ENCODE peak calls at places on chromosomes 16 and 17, in eight cellular contexts. A is hypothalamus; O is HEK293T; S is activated naive CD4-positive, alpha-beta T cell treated with Interleukin-2 at 50 U/mL for 16 hours; M is kidney glomerular epithelial cell; Q is AG04450; N is head of caudate nucleus; V is Caki2. U is an unnamed sample.

GRCh38 chr16:27326738-27327585 is 13.2 kb downstream of the IL4R start:
- DNase-seq in M (peak; percentile 53), S (peak; percentile 22), V (peak; percentile 75), O (no peak), N (peak; percentile 31), A (peak; percentile 62), Q (peak; percentile 78), U (no peak)

GRCh38 chr16:81744911-81745310 is 34.2 kb upstream of the PLCG2 start:
- DNase-seq in O (no peak), Q (no peak), S (no peak), M (no peak), N (no peak), A (no peak), V (no peak), U (no peak)

GRCh38 chr16:49778202-49778601 is 77.7 kb downstream of the ZNF423 start:
- DNase-seq in O (no peak), Q (no peak), M (no peak), N (no peak), A (no peak), V (no peak), S (no peak), U (no peak)

GRCh38 chr16:77307764-77308561 is 108.8 kb downstream of the SYCE1L start:
- DNase-seq in O (no peak), A (no peak), S (no peak), M (peak; percentile 94), Q (no peak), V (peak; percentile 80), N (no peak), U (no peak)

GRCh38 chr17:77772899-77773358 is 185.6 kb upstream of the TNRC6C start:
- DNase-seq in V (no peak), M (no peak), A (no peak), S (no peak), Q (no peak), N (no peak), O (no peak), U (no peak)

GRCh38 chr16:54526087-54526486 is 239.5 kb upstream of the IRX3 start:
- DNase-seq in V (no peak), O (no peak), A (no peak), Q (no peak), S (no peak), M (no peak), N (no peak), U (no peak)

GRCh38 chr16:75217389-75217851 is 1.4 kb upstream of the CTRB1 start:
- DNase-seq in O (no peak), A (no peak), V (no peak), M (no peak), Q (no peak), S (no peak), N (no peak), U (no peak)

GRCh38 chr17:75750661-75751423 is 14.2 kb downstream of the GALK1 start:
- DNase-seq in O (no peak), A (no peak), S (no peak), V (no peak), N (no peak), M (no peak), Q (no peak), U (no peak)

GRCh38 chr17:64679710-64680216 is 17.7 kb upstream of the SMURF2 start:
- DNase-seq in A (no peak), N (no peak), S (no peak), M (peak; percentile 98), Q (peak; percentile 97), V (peak; percentile 98), O (no peak), U (no peak)

GRCh38 chr16:15031596-15031995 is 24.3 kb downstream of the NTAN1 start:
- DNase-seq in A (no peak), M (no peak), N (no peak), Q (no peak), V (no peak), O (no peak), S (no peak), U (no peak)

GRCh38 chr16:89922477-89922883 is 662 bp upstream of the TUBB3 start:
- DNase-seq in A (peak; percentile 87), N (no peak), M (peak; percentile 64), Q (peak; percentile 72), O (no peak), V (peak; percentile 91), S (peak; percentile 39), U (peak; percentile 79)

GRCh38 chr16:79632289-79632688 is 31.8 kb upstream of the MAF start:
- DNase-seq in A (no peak), N (no peak), M (peak; percentile 5), S (peak; percentile 15), V (no peak), O (no peak), Q (no peak), U (no peak)

GRCh38 chr17:81396722-81397313 is 1.6 kb downstream of the BAHCC1 start:
- DNase-seq in M (peak; percentile 42), Q (no peak), N (peak; percentile 41), V (peak; percentile 77), A (no peak), O (peak; percentile 43), S (peak; percentile 35), U (no peak)

GRCh38 chr16:4376126-4376819 is 4.6 kb downstream of the VASN start:
- DNase-seq in O (no peak), Q (peak; percentile 57), M (peak; percentile 58), A (peak; percentile 84), N (peak; percentile 88), V (no peak), S (no peak), U (peak; percentile 58)

GRCh38 chr16:492211-492875 is 35.2 kb upstream of the CAPN15 start:
- DNase-seq in M (no peak), V (no peak), Q (no peak), O (no peak), A (no peak), S (no peak), N (peak; percentile 33), U (no peak)

GRCh38 chr17:45342306-45342705 is 25.5 kb upstream of the MAP3K14 start:
- DNase-seq in S (no peak), O (no peak), V (no peak), A (no peak), N (no peak), M (no peak), Q (no peak), U (no peak)

GRCh38 chr16:86508028-86508946 is 2.0 kb upstream of the FOXF1 start:
- DNase-seq in V (no peak), N (no peak), A (no peak), Q (no peak), O (no peak), S (no peak), M (no peak), U (no peak)

GRCh38 chr17:1013729-1014090 is 16.8 kb downstream of the TIMM22 start:
- DNase-seq in M (no peak), O (no peak), Q (no peak), A (no peak), N (no peak), V (no peak), S (no peak), U (no peak)

GRCh38 chr16:29986231-29986630 is 9.2 kb downstream of the HIRIP3 start:
- DNase-seq in M (no peak), V (no peak), N (no peak), A (no peak), Q (no peak), O (no peak), S (no peak), U (no peak)

GRCh38 chr17:7019839-7020519 is 2.9 kb upstream of the BCL6B start:
- DNase-seq in A (no peak), M (peak; percentile 8), Q (no peak), O (peak; percentile 74), N (no peak), V (no peak), S (no peak), U (no peak)

GRCh38 chr17:81179861-81180260 is 13.8 kb upstream of the AATK start:
- DNase-seq in O (no peak), M (no peak), Q (no peak), A (no peak), N (no peak), V (no peak), S (no peak), U (no peak)

GRCh38 chr16:89078172-89078571 is 15.5 kb upstream of the ACSF3 start:
- DNase-seq in Q (no peak), M (no peak), A (no peak), N (no peak), S (no peak), V (no peak), O (no peak), U (no peak)

GRCh38 chr16:149024-149675 is 3.3 kb upstream of the HBZ start:
- DNase-seq in M (no peak), S (no peak), O (no peak), N (no peak), Q (peak; percentile 11), A (no peak), V (peak; percentile 53), U (no peak)

GRCh38 chr17:16934836-16935235 is 37.1 kb downstream of the TNFRSF13B start:
- DNase-seq in A (no peak), Q (no peak), S (peak; percentile 0), V (no peak), O (no peak), N (no peak), M (no peak), U (no peak)

GRCh38 chr17:2054740-2055493 is at the start of gene HIC1:
- DNase-seq in M (peak; percentile 35), A (peak; percentile 43), Q (no peak), S (peak; percentile 83), O (peak; percentile 84), V (peak; percentile 50), N (peak; percentile 65), U (peak; percentile 30)

GRCh38 chr17:29619251-29619650 is 3.5 kb downstream of the CORO6 start:
- DNase-seq in Q (no peak), A (no peak), M (no peak), S (no peak), V (peak; percentile 48), O (no peak), N (peak; percentile 48), U (no peak)

GRCh38 chr17:66348605-66349165 is 46.3 kb downstream of the PRKCA start:
- DNase-seq in S (no peak), Q (peak; percentile 62), A (no peak), V (peak; percentile 84), M (peak; percentile 81), O (peak; percentile 63), N (peak; percentile 20), U (no peak)

GRCh38 chr17:75876938-75877751 is 1.2 kb downstream of the TRIM47 start:
- DNase-seq in N (peak; percentile 87), A (peak; percentile 88), V (peak; percentile 98), M (peak; percentile 86), Q (peak; percentile 81), O (no peak), S (peak; percentile 33), U (peak; percentile 72)

GRCh38 chr16:87132361-87133014 is 184.7 kb downstream of the C16orf95 start:
- DNase-seq in M (no peak), N (peak; percentile 72), V (no peak), A (peak; percentile 38), O (no peak), S (no peak), Q (peak; percentile 8), U (peak; percentile 9)

GRCh38 chr17:43219001-43219400 is 7.3 kb downstream of the TMEM106A start:
- DNase-seq in M (no peak), S (no peak), N (no peak), V (no peak), A (no peak), Q (no peak), O (no peak), U (no peak)

U was measured in occipital lobe.